ENCODE peak calls at places on chromosomes 2 and 18, in six cellular contexts. W, C, Y, Z, A and T are unnamed samples.

GRCh38 chr2:43405829-43406228 is 179.4 kb upstream of the ZFP36L2 start:
- DNase-seq in W (no peak), C (no peak), Y (no peak), Z (no peak), A (no peak), T (no peak)

GRCh38 chr2:177763532-177764265 is 308.9 kb downstream of the PDE11A start:
- DNase-seq in W (peak), C (peak), Y (peak), Z (peak), A (peak), T (peak)

GRCh38 chr2:147390475-147390874 is 454.4 kb upstream of the ACVR2A start:
- DNase-seq in W (no peak), C (no peak), Y (no peak), Z (no peak), A (no peak), T (no peak)

GRCh38 chr2:1516798-1517060 is 103.5 kb downstream of the TPO start:
- DNase-seq in W (no peak), C (no peak), Y (no peak), Z (no peak), A (no peak), T (no peak)

GRCh38 chr2:32711219-32711618 is 83.4 kb downstream of the TTC27 start:
- DNase-seq in W (no peak), C (no peak), Y (no peak), Z (no peak), A (peak), T (no peak)

GRCh38 chr18:48074929-48075706 is 144.7 kb upstream of the SMAD2 start:
- DNase-seq in W (no peak), C (no peak), Y (no peak), Z (no peak), A (no peak), T (no peak)

GRCh38 chr2:151946856-151947523 is 118.8 kb upstream of the ARL5A start:
- DNase-seq in W (no peak), C (no peak), Y (no peak), Z (peak), A (peak), T (peak)

GRCh38 chr2:83517727-83518368 is 941.2 kb downstream of the SUCLG1 start:
- DNase-seq in W (no peak), C (no peak), Y (no peak), Z (no peak), A (no peak), T (no peak)

GRCh38 chr18:55585586-55586521 is 2.1 kb downstream of the TCF4 start:
- DNase-seq in W (no peak), C (no peak), Y (no peak), Z (peak), A (no peak), T (no peak)

GRCh38 chr2:121052507-121052906 is 232.5 kb downstream of the TFCP2L1 start:
- DNase-seq in W (no peak), C (no peak), Y (no peak), Z (no peak), A (no peak), T (no peak)

GRCh38 chr2:68961380-68961779 is 8.7 kb upstream of the GKN2 start:
- DNase-seq in W (no peak), C (no peak), Y (no peak), Z (no peak), A (no peak), T (no peak)

GRCh38 chr2:9364791-9365497 is 58.4 kb downstream of the ITGB1BP1 start:
- DNase-seq in W (no peak), C (no peak), Y (no peak), Z (peak), A (no peak), T (no peak)

GRCh38 chr2:25740810-25741381 is 67.5 kb upstream of the DTNB start:
- DNase-seq in W (no peak), C (no peak), Y (no peak), Z (peak), A (no peak), T (no peak)

GRCh38 chr18:23250893-23251656 is 115.8 kb downstream of the CABLES1 start:
- DNase-seq in W (no peak), C (no peak), Y (no peak), Z (no peak), A (no peak), T (no peak)